ENCODE peak calls at places on chromosomes 13 and 19, in five cellular contexts. M, Y, E, G and K are unnamed samples.

GRCh38 chr19:39469036-39469435 is 11.6 kb upstream of the TIMM50 start:
- DNase-seq in M (no peak), Y (no peak), E (no peak), G (no peak), K (no peak)

GRCh38 chr13:47892374-47892773 is 108.7 kb downstream of the SUCLA2 start:
- DNase-seq in M (no peak), Y (no peak), E (no peak), G (no peak), K (no peak)

GRCh38 chr19:31676271-31677004 is 327.2 kb upstream of the TSHZ3 start:
- DNase-seq in M (no peak), Y (no peak), E (peak; percentile 62), G (no peak), K (peak; percentile 60)

GRCh38 chr19:532578-533484 is 1.3 kb downstream of the CDC34 start:
- DNase-seq in M (peak; percentile 78), Y (no peak), E (no peak), G (peak; percentile 82), K (peak; percentile 59)

GRCh38 chr13:97429681-97430081 is 4.3 kb upstream of the RAP2A start:
- DNase-seq in M (peak; percentile 49), Y (no peak), E (no peak), G (peak; percentile 43), K (peak; percentile 21)

GRCh38 chr19:10193666-10194499 is 870 bp downstream of the DNMT1 start:
- DNase-seq in M (peak; percentile 86), Y (no peak), E (peak; percentile 76), G (peak; percentile 62), K (peak; percentile 69)

GRCh38 chr19:2711175-2711936 is 8.9 kb upstream of the GNG7 start:
- DNase-seq in M (peak; percentile 81), Y (no peak), E (no peak), G (peak; percentile 80), K (peak; percentile 72)

GRCh38 chr13:109243311-109243951 is 543.0 kb downstream of the IRS2 start:
- DNase-seq in M (peak; percentile 95), Y (no peak), E (peak; percentile 31), G (peak; percentile 69), K (peak; percentile 49)

GRCh38 chr19:49512970-49513745 is 697 bp downstream of the FCGRT start:
- DNase-seq in M (no peak), Y (no peak), E (peak; percentile 81), G (peak; percentile 64), K (peak; percentile 51)

GRCh38 chr19:38506723-38507550 is 73.4 kb downstream of the RYR1 start:
- DNase-seq in M (peak; percentile 54), Y (peak; percentile 23), E (peak; percentile 99), G (peak; percentile 88), K (peak; percentile 68)

GRCh38 chr13:98252931-98253470 is 75.9 kb upstream of the RNF113B start:
- DNase-seq in M (peak; percentile 86), Y (no peak), E (no peak), G (peak; percentile 58), K (peak; percentile 29)

GRCh38 chr19:46990998-46991676 is 28.5 kb upstream of the NPAS1 start:
- DNase-seq in M (peak; percentile 86), Y (no peak), E (peak; percentile 86), G (peak; percentile 83), K (peak; percentile 79)

GRCh38 chr13:73703606-73704005 is 430.6 kb downstream of the KLF12 start:
- DNase-seq in M (no peak), Y (no peak), E (no peak), G (no peak), K (no peak)

GRCh38 chr19:18401580-18402112 is 4.2 kb upstream of the LRRC25 start:
- DNase-seq in M (peak; percentile 79), Y (no peak), E (peak; percentile 63), G (no peak), K (no peak)

GRCh38 chr13:99355267-99356215 is 48.3 kb upstream of the GPR183 start:
- DNase-seq in M (no peak), Y (no peak), E (no peak), G (no peak), K (no peak)

GRCh38 chr13:66001136-66001535 is 1229.0 kb downstream of the PCDH9 start:
- DNase-seq in M (no peak), Y (no peak), E (no peak), G (no peak), K (no peak)

GRCh38 chr19:46481187-46481586 is 9.8 kb upstream of the PNMA8A start:
- DNase-seq in M (no peak), Y (no peak), E (no peak), G (no peak), K (no peak)

GRCh38 chr13:48412881-48413351 is at the start of gene LPAR6:
- DNase-seq in M (peak; percentile 63), Y (no peak), E (peak; percentile 50), G (peak; percentile 23), K (no peak)

GRCh38 chr13:50955212-50955611 is 45.6 kb downstream of the RNASEH2B start:
- DNase-seq in M (no peak), Y (no peak), E (no peak), G (no peak), K (no peak)

GRCh38 chr19:639251-640155 is at the start of gene FGF22:
- DNase-seq in M (peak; percentile 94), Y (peak; percentile 80), E (peak; percentile 99), G (peak; percentile 99), K (peak; percentile 95)